ENCODE peak calls at places on chromosome 5, in eight cellular contexts. One of them, this sample, is unnamed.

GRCh38 chr5:146032911-146033310 is 72.5 kb downstream of the PLAC8L1 start:
- DNase-seq in GM12865: no peak
- DNase-seq in stimulated activated CD8-positive, alpha-beta memory T cell treated with anti-CD3 and anti-CD28 coated beads, Interleukin-4, amount 100 ng/mL, for 4 hours: no peak
- DNase-seq in NCI-H774: no peak
- DNase-seq in hepatocyte: no peak
- DNase-seq in activated naive CD4-positive, alpha-beta T cell treated with anti-CD3 and anti-CD28 coated beads, Interleukin-2, amount 50 U/mL, for 16 hours: no peak
- DNase-seq in cerebellar cortex: no peak
- DNase-seq in RCC 7860: no peak
- DNase-seq in this sample: no peak

GRCh38 chr5:79149432-79149831 is 37.8 kb downstream of the BHMT start:
- DNase-seq in GM12865: no peak
- DNase-seq in stimulated activated CD8-positive, alpha-beta memory T cell treated with anti-CD3 and anti-CD28 coated beads, Interleukin-4, amount 100 ng/mL, for 4 hours: no peak
- DNase-seq in NCI-H774: no peak
- DNase-seq in hepatocyte: no peak
- DNase-seq in activated naive CD4-positive, alpha-beta T cell treated with anti-CD3 and anti-CD28 coated beads, Interleukin-2, amount 50 U/mL, for 16 hours: no peak
- DNase-seq in cerebellar cortex: no peak
- DNase-seq in RCC 7860: no peak
- DNase-seq in this sample: no peak

GRCh38 chr5:116650544-116650943 is 75.9 kb upstream of the SEMA6A start:
- DNase-seq in GM12865: no peak
- DNase-seq in stimulated activated CD8-positive, alpha-beta memory T cell treated with anti-CD3 and anti-CD28 coated beads, Interleukin-4, amount 100 ng/mL, for 4 hours: no peak
- DNase-seq in NCI-H774: no peak
- DNase-seq in hepatocyte: no peak
- DNase-seq in activated naive CD4-positive, alpha-beta T cell treated with anti-CD3 and anti-CD28 coated beads, Interleukin-2, amount 50 U/mL, for 16 hours: no peak
- DNase-seq in cerebellar cortex: peak; percentile 78
- DNase-seq in RCC 7860: no peak
- DNase-seq in this sample: no peak

GRCh38 chr5:1001406-1002270 is 7.0 kb upstream of the NKD2 start:
- DNase-seq in GM12865: peak; percentile 36
- DNase-seq in stimulated activated CD8-positive, alpha-beta memory T cell treated with anti-CD3 and anti-CD28 coated beads, Interleukin-4, amount 100 ng/mL, for 4 hours: no peak
- DNase-seq in NCI-H774: no peak
- DNase-seq in hepatocyte: no peak
- DNase-seq in activated naive CD4-positive, alpha-beta T cell treated with anti-CD3 and anti-CD28 coated beads, Interleukin-2, amount 50 U/mL, for 16 hours: no peak
- DNase-seq in cerebellar cortex: no peak
- DNase-seq in RCC 7860: no peak
- DNase-seq in this sample: no peak

GRCh38 chr5:56183507-56183906 is 49.6 kb downstream of the ANKRD55 start:
- DNase-seq in GM12865: peak; percentile 9
- DNase-seq in stimulated activated CD8-positive, alpha-beta memory T cell treated with anti-CD3 and anti-CD28 coated beads, Interleukin-4, amount 100 ng/mL, for 4 hours: no peak
- DNase-seq in NCI-H774: no peak
- DNase-seq in hepatocyte: no peak
- DNase-seq in activated naive CD4-positive, alpha-beta T cell treated with anti-CD3 and anti-CD28 coated beads, Interleukin-2, amount 50 U/mL, for 16 hours: no peak
- DNase-seq in cerebellar cortex: no peak
- DNase-seq in RCC 7860: peak; percentile 88
- DNase-seq in this sample: no peak

GRCh38 chr5:154380263-154380662 is 65.5 kb upstream of the SAP30L start:
- DNase-seq in GM12865: no peak
- DNase-seq in stimulated activated CD8-positive, alpha-beta memory T cell treated with anti-CD3 and anti-CD28 coated beads, Interleukin-4, amount 100 ng/mL, for 4 hours: no peak
- DNase-seq in NCI-H774: no peak
- DNase-seq in hepatocyte: no peak
- DNase-seq in activated naive CD4-positive, alpha-beta T cell treated with anti-CD3 and anti-CD28 coated beads, Interleukin-2, amount 50 U/mL, for 16 hours: no peak
- DNase-seq in cerebellar cortex: no peak
- DNase-seq in RCC 7860: no peak
- DNase-seq in this sample: no peak

GRCh38 chr5:149391524-149391923 is 12.4 kb upstream of the IL17B start:
- DNase-seq in GM12865: no peak
- DNase-seq in stimulated activated CD8-positive, alpha-beta memory T cell treated with anti-CD3 and anti-CD28 coated beads, Interleukin-4, amount 100 ng/mL, for 4 hours: no peak
- DNase-seq in NCI-H774: no peak
- DNase-seq in hepatocyte: no peak
- DNase-seq in activated naive CD4-positive, alpha-beta T cell treated with anti-CD3 and anti-CD28 coated beads, Interleukin-2, amount 50 U/mL, for 16 hours: no peak
- DNase-seq in cerebellar cortex: no peak
- DNase-seq in RCC 7860: no peak
- DNase-seq in this sample: no peak

GRCh38 chr5:160159991-160160826 is 41.0 kb upstream of the PWWP2A start:
- DNase-seq in GM12865: peak; percentile 90
- DNase-seq in stimulated activated CD8-positive, alpha-beta memory T cell treated with anti-CD3 and anti-CD28 coated beads, Interleukin-4, amount 100 ng/mL, for 4 hours: no peak
- DNase-seq in NCI-H774: no peak
- DNase-seq in hepatocyte: peak; percentile 37
- DNase-seq in activated naive CD4-positive, alpha-beta T cell treated with anti-CD3 and anti-CD28 coated beads, Interleukin-2, amount 50 U/mL, for 16 hours: no peak
- DNase-seq in cerebellar cortex: peak; percentile 66
- DNase-seq in RCC 7860: no peak
- DNase-seq in this sample: no peak

GRCh38 chr5:143886621-143887301 is 74.8 kb downstream of the HMHB1 start:
- DNase-seq in GM12865: no peak
- DNase-seq in stimulated activated CD8-positive, alpha-beta memory T cell treated with anti-CD3 and anti-CD28 coated beads, Interleukin-4, amount 100 ng/mL, for 4 hours: no peak
- DNase-seq in NCI-H774: no peak
- DNase-seq in hepatocyte: no peak
- DNase-seq in activated naive CD4-positive, alpha-beta T cell treated with anti-CD3 and anti-CD28 coated beads, Interleukin-2, amount 50 U/mL, for 16 hours: no peak
- DNase-seq in cerebellar cortex: peak; percentile 2
- DNase-seq in RCC 7860: no peak
- DNase-seq in this sample: no peak

GRCh38 chr5:26492835-26493459 is 545.4 kb downstream of the CDH9 start:
- DNase-seq in GM12865: no peak
- DNase-seq in stimulated activated CD8-positive, alpha-beta memory T cell treated with anti-CD3 and anti-CD28 coated beads, Interleukin-4, amount 100 ng/mL, for 4 hours: no peak
- DNase-seq in NCI-H774: no peak
- DNase-seq in hepatocyte: no peak
- DNase-seq in activated naive CD4-positive, alpha-beta T cell treated with anti-CD3 and anti-CD28 coated beads, Interleukin-2, amount 50 U/mL, for 16 hours: no peak
- DNase-seq in cerebellar cortex: no peak
- DNase-seq in RCC 7860: no peak
- DNase-seq in this sample: no peak

This sample was measured in cortex of kidney.